ENCODE peak calls at places on chromosomes 1 and 21, in ten cellular contexts. N, Y, E, L, W, H, J, O, C and A are unnamed samples.

GRCh38 chr1:156748670-156749428 is 2.6 kb downstream of the HDGF start:
- DNase-seq in N (peak), Y (no peak), E (peak), L (peak), W (peak), H (no peak), J (no peak), O (no peak), C (no peak), A (peak)

GRCh38 chr1:234777850-234778214 is 167.9 kb upstream of the IRF2BP2 start:
- DNase-seq in N (no peak), Y (no peak), E (no peak), L (no peak), W (no peak), H (no peak), J (no peak), O (no peak), C (no peak), A (no peak)

GRCh38 chr1:44786138-44786840 is 1.7 kb downstream of the BEST4 start:
- DNase-seq in N (peak), Y (peak), E (peak), L (peak), W (peak), H (peak), J (no peak), O (peak), C (no peak), A (peak)

GRCh38 chr1:42962641-42963377 is 4.1 kb upstream of the SLC2A1 start:
- DNase-seq in N (peak), Y (no peak), E (peak), L (peak), W (no peak), H (no peak), J (no peak), O (peak), C (no peak), A (peak)

GRCh38 chr1:116824631-116825399 is 70.6 kb downstream of the CD2 start:
- DNase-seq in N (no peak), Y (no peak), E (no peak), L (no peak), W (no peak), H (no peak), J (no peak), O (peak), C (no peak), A (no peak)

GRCh38 chr1:186662752-186663151 is 17.5 kb downstream of the PTGS2 start:
- DNase-seq in N (no peak), Y (no peak), E (no peak), L (peak), W (no peak), H (no peak), J (peak), O (no peak), C (no peak), A (no peak)

GRCh38 chr21:34534522-34534921 is 22.5 kb upstream of the KCNE1 start:
- DNase-seq in N (no peak), Y (no peak), E (no peak), L (no peak), W (peak), H (no peak), J (no peak), O (no peak), C (no peak), A (no peak)

GRCh38 chr1:35062518-35063196 is 16.5 kb upstream of the ZMYM1 start:
- DNase-seq in N (no peak), Y (no peak), E (no peak), L (peak), W (no peak), H (no peak), J (no peak), O (no peak), C (no peak), A (no peak)

GRCh38 chr1:78274814-78275213 is 216.0 kb upstream of the PTGFR start:
- DNase-seq in N (no peak), Y (no peak), E (no peak), L (no peak), W (no peak), H (no peak), J (no peak), O (no peak), C (no peak), A (no peak)

GRCh38 chr1:21293537-21294265 is 3.4 kb upstream of the ECE1 start:
- DNase-seq in N (no peak), Y (peak), E (no peak), L (no peak), W (peak), H (peak), J (no peak), O (no peak), C (peak), A (no peak)

GRCh38 chr1:63592536-63593302 is 492 bp upstream of the PGM1 start:
- DNase-seq in N (no peak), Y (no peak), E (no peak), L (peak), W (no peak), H (no peak), J (no peak), O (no peak), C (no peak), A (no peak)

GRCh38 chr1:216057080-216057479 is 366.2 kb downstream of the USH2A start:
- DNase-seq in N (no peak), Y (no peak), E (no peak), L (no peak), W (no peak), H (no peak), J (no peak), O (no peak), C (no peak), A (no peak)

GRCh38 chr1:24294228-24294672 is 24.9 kb upstream of the GRHL3 start:
- DNase-seq in N (peak), Y (no peak), E (no peak), L (peak), W (no peak), H (no peak), J (peak), O (no peak), C (no peak), A (no peak)

GRCh38 chr1:201771466-201771865 is 57.5 kb upstream of the IPO9 start:
- DNase-seq in N (no peak), Y (no peak), E (no peak), L (no peak), W (no peak), H (no peak), J (no peak), O (no peak), C (no peak), A (no peak)

GRCh38 chr1:87684194-87684593 is 355.5 kb downstream of the LMO4 start:
- DNase-seq in N (peak), Y (no peak), E (peak), L (peak), W (no peak), H (no peak), J (no peak), O (no peak), C (no peak), A (peak)

GRCh38 chr1:3069491-3070303 is 694 bp downstream of the PRDM16 start:
- DNase-seq in N (peak), Y (no peak), E (peak), L (no peak), W (peak), H (no peak), J (no peak), O (peak), C (no peak), A (peak)

GRCh38 chr1:232522189-232522588 is 107.7 kb downstream of the SIPA1L2 start:
- DNase-seq in N (no peak), Y (no peak), E (no peak), L (no peak), W (no peak), H (no peak), J (no peak), O (no peak), C (no peak), A (no peak)

GRCh38 chr1:197868751-197869501 is 33.5 kb upstream of the C1orf53 start:
- DNase-seq in N (no peak), Y (no peak), E (peak), L (peak), W (peak), H (peak), J (no peak), O (no peak), C (no peak), A (no peak)

GRCh38 chr21:26170471-26171309 is at the start of gene APP:
- DNase-seq in N (peak), Y (peak), E (peak), L (peak), W (peak), H (peak), J (no peak), O (peak), C (peak), A (peak)

GRCh38 chr21:38675450-38675849 is 130.3 kb upstream of the ETS2 start:
- DNase-seq in N (no peak), Y (no peak), E (no peak), L (no peak), W (no peak), H (no peak), J (no peak), O (no peak), C (no peak), A (no peak)

GRCh38 chr1:41639332-41639936 is 155.0 kb upstream of the EDN2 start:
- DNase-seq in N (no peak), Y (no peak), E (no peak), L (no peak), W (peak), H (no peak), J (no peak), O (no peak), C (no peak), A (no peak)

GRCh38 chr1:88892146-88892877 is 945 bp upstream of the GTF2B start:
- DNase-seq in N (no peak), Y (no peak), E (no peak), L (no peak), W (no peak), H (no peak), J (no peak), O (no peak), C (no peak), A (no peak)

GRCh38 chr1:8746554-8746953 is 70.9 kb downstream of the RERE start:
- DNase-seq in N (no peak), Y (no peak), E (no peak), L (no peak), W (no peak), H (no peak), J (peak), O (no peak), C (no peak), A (no peak)

GRCh38 chr1:160935527-160936258 is 18.9 kb downstream of the ITLN2 start:
- DNase-seq in N (no peak), Y (no peak), E (no peak), L (no peak), W (no peak), H (no peak), J (no peak), O (no peak), C (no peak), A (no peak)

GRCh38 chr1:38190978-38191377 is 144.4 kb upstream of the POU3F1 start:
- DNase-seq in N (no peak), Y (no peak), E (no peak), L (no peak), W (no peak), H (no peak), J (no peak), O (no peak), C (no peak), A (no peak)

GRCh38 chr1:64077281-64077940 is 126.0 kb upstream of the UBE2U start:
- DNase-seq in N (no peak), Y (no peak), E (no peak), L (no peak), W (no peak), H (no peak), J (no peak), O (no peak), C (no peak), A (no peak)

GRCh38 chr1:147541672-147542548 is 609 bp downstream of the BCL9 start:
- DNase-seq in N (peak), Y (no peak), E (peak), L (no peak), W (no peak), H (no peak), J (no peak), O (peak), C (no peak), A (peak)

GRCh38 chr1:209249785-209250441 is 333.6 kb upstream of the CAMK1G start:
- DNase-seq in N (no peak), Y (no peak), E (no peak), L (no peak), W (no peak), H (no peak), J (no peak), O (no peak), C (no peak), A (no peak)